ENCODE peak calls at places on chromosomes 1 and 21, in four cellular contexts. One of them, this sample, is unnamed.

GRCh38 chr1:2904191-2904590 is 102.7 kb upstream of the TTC34 start:
- DNase-seq in HepG2: no peak
- DNase-seq in HEK293T: no peak
- DNase-seq in K562: no peak
- DNase-seq in this sample: no peak

GRCh38 chr1:85178396-85178795 is 22.4 kb downstream of the SYDE2 start:
- DNase-seq in HepG2: no peak
- DNase-seq in HEK293T: no peak
- DNase-seq in K562: no peak
- DNase-seq in this sample: no peak

GRCh38 chr1:21822349-21822748 is 10.3 kb downstream of the LDLRAD2 start:
- DNase-seq in K562: peak; percentile 96
- DNase-seq in HEK293T: peak; percentile 36
- DNase-seq in HepG2: no peak
- DNase-seq in this sample: no peak

GRCh38 chr1:162335126-162335525 is 41.5 kb downstream of the SPATA46 start:
- DNase-seq in K562: no peak
- DNase-seq in HepG2: no peak
- DNase-seq in HEK293T: no peak
- DNase-seq in this sample: no peak

GRCh38 chr1:150813028-150813707 is 5.1 kb upstream of the CTSK start:
- DNase-seq in K562: peak; percentile 37
- DNase-seq in HepG2: peak; percentile 36
- DNase-seq in HEK293T: peak; percentile 74
- DNase-seq in this sample: no peak

GRCh38 chr1:85316324-85316723 is 39.9 kb upstream of the BCL10 start:
- DNase-seq in HepG2: no peak
- DNase-seq in K562: no peak
- DNase-seq in HEK293T: no peak
- DNase-seq in this sample: no peak

GRCh38 chr1:54591127-54591756 is 32.1 kb downstream of the FAM151A start:
- DNase-seq in HEK293T: no peak
- DNase-seq in HepG2: no peak
- DNase-seq in K562: no peak
- DNase-seq in this sample: no peak

GRCh38 chr1:62676606-62677356 is 11.4 kb downstream of the DOCK7 start:
- DNase-seq in K562: no peak
- DNase-seq in HepG2: no peak
- DNase-seq in HEK293T: no peak
- DNase-seq in this sample: no peak

GRCh38 chr1:43058545-43059360 is 100.1 kb upstream of the SLC2A1 start:
- DNase-seq in HepG2: no peak
- DNase-seq in K562: peak; percentile 41
- DNase-seq in HEK293T: no peak
- DNase-seq in this sample: no peak

GRCh38 chr1:209609403-209610377 is 26.2 kb downstream of the CAMK1G start:
- DNase-seq in HEK293T: no peak
- DNase-seq in K562: no peak
- DNase-seq in HepG2: no peak
- DNase-seq in this sample: no peak

GRCh38 chr1:213772142-213772541 is 215.6 kb upstream of the PROX1 start:
- DNase-seq in K562: no peak
- DNase-seq in HEK293T: no peak
- DNase-seq in HepG2: peak; percentile 55
- DNase-seq in this sample: no peak

GRCh38 chr21:15788847-15789548 is 59.2 kb downstream of the USP25 start:
- DNase-seq in K562: no peak
- DNase-seq in HepG2: no peak
- DNase-seq in HEK293T: no peak
- DNase-seq in this sample: no peak

GRCh38 chr21:14114251-14114650 is 96.5 kb downstream of the LIPI start:
- DNase-seq in HEK293T: no peak
- DNase-seq in K562: no peak
- DNase-seq in HepG2: no peak
- DNase-seq in this sample: no peak

GRCh38 chr1:177922209-177922608 is 47.6 kb downstream of the SEC16B start:
- DNase-seq in HepG2: no peak
- DNase-seq in HEK293T: peak; percentile 24
- DNase-seq in K562: no peak
- DNase-seq in this sample: no peak

GRCh38 chr1:23475134-23475628 is 8.8 kb downstream of the ASAP3 start:
- DNase-seq in HEK293T: no peak
- DNase-seq in HepG2: no peak
- DNase-seq in K562: no peak
- DNase-seq in this sample: no peak

GRCh38 chr1:171805395-171806115 is 24.1 kb downstream of the METTL13 start:
- DNase-seq in HepG2: no peak
- DNase-seq in HEK293T: no peak
- DNase-seq in K562: no peak
- DNase-seq in this sample: no peak

GRCh38 chr1:30599721-30600120 is 123.7 kb downstream of the MATN1 start:
- DNase-seq in HEK293T: no peak
- DNase-seq in K562: no peak
- DNase-seq in HepG2: no peak
- DNase-seq in this sample: no peak

GRCh38 chr1:107432108-107432507 is 291.3 kb downstream of the NTNG1 start:
- DNase-seq in K562: no peak
- DNase-seq in HepG2: no peak
- DNase-seq in HEK293T: no peak
- DNase-seq in this sample: peak; percentile 38

GRCh38 chr1:111656093-111657017 is 36.8 kb downstream of the RAP1A start:
- DNase-seq in HEK293T: peak; percentile 57
- DNase-seq in K562: peak; percentile 36
- DNase-seq in HepG2: peak; percentile 49
- DNase-seq in this sample: no peak

GRCh38 chr21:25759573-25759972 is 24.8 kb downstream of the GABPA start:
- DNase-seq in HEK293T: no peak
- DNase-seq in K562: no peak
- DNase-seq in HepG2: no peak
- DNase-seq in this sample: no peak

GRCh38 chr1:46557403-46557802 is 6.0 kb upstream of the KNCN start:
- DNase-seq in HepG2: no peak
- DNase-seq in HEK293T: no peak
- DNase-seq in K562: no peak
- DNase-seq in this sample: no peak

GRCh38 chr1:56302878-56303277 is 276.5 kb downstream of the PLPP3 start:
- DNase-seq in HepG2: no peak
- DNase-seq in K562: no peak
- DNase-seq in HEK293T: no peak
- DNase-seq in this sample: no peak

GRCh38 chr1:67802565-67802964 is 30.7 kb downstream of the GNG12 start:
- DNase-seq in HepG2: no peak
- DNase-seq in K562: no peak
- DNase-seq in HEK293T: no peak
- DNase-seq in this sample: no peak

GRCh38 chr1:9294910-9295636 is 2.4 kb downstream of the SPSB1 start:
- DNase-seq in HEK293T: no peak
- DNase-seq in K562: no peak
- DNase-seq in HepG2: no peak
- DNase-seq in this sample: no peak

GRCh38 chr1:14613915-14614314 is 15.4 kb downstream of the KAZN start:
- DNase-seq in K562: no peak
- DNase-seq in HEK293T: no peak
- DNase-seq in HepG2: no peak
- DNase-seq in this sample: no peak

GRCh38 chr21:29939859-29940245 is at the start of gene GRIK1:
- DNase-seq in K562: peak; percentile 19
- DNase-seq in HEK293T: peak; percentile 45
- DNase-seq in HepG2: no peak
- DNase-seq in this sample: no peak

GRCh38 chr1:17168480-17168878 is 36.4 kb upstream of the PADI1 start:
- DNase-seq in HEK293T: no peak
- DNase-seq in HepG2: no peak
- DNase-seq in K562: no peak
- DNase-seq in this sample: no peak

GRCh38 chr1:87150143-87150542 is 178.5 kb upstream of the LMO4 start:
- DNase-seq in K562: no peak
- DNase-seq in HepG2: no peak
- DNase-seq in HEK293T: no peak
- DNase-seq in this sample: no peak

GRCh38 chr1:87147851-87148250 is 180.8 kb upstream of the LMO4 start:
- DNase-seq in HepG2: no peak
- DNase-seq in HEK293T: no peak
- DNase-seq in K562: no peak
- DNase-seq in this sample: no peak

GRCh38 chr1:87148670-87149069 is 180.0 kb upstream of the LMO4 start:
- DNase-seq in HepG2: no peak
- DNase-seq in K562: no peak
- DNase-seq in HEK293T: no peak
- DNase-seq in this sample: no peak

GRCh38 chr1:87151500-87152421 is 176.9 kb upstream of the LMO4 start:
- DNase-seq in HEK293T: peak; percentile 75
- DNase-seq in HepG2: no peak
- DNase-seq in K562: peak; percentile 54
- DNase-seq in this sample: peak; percentile 75

DNA sequence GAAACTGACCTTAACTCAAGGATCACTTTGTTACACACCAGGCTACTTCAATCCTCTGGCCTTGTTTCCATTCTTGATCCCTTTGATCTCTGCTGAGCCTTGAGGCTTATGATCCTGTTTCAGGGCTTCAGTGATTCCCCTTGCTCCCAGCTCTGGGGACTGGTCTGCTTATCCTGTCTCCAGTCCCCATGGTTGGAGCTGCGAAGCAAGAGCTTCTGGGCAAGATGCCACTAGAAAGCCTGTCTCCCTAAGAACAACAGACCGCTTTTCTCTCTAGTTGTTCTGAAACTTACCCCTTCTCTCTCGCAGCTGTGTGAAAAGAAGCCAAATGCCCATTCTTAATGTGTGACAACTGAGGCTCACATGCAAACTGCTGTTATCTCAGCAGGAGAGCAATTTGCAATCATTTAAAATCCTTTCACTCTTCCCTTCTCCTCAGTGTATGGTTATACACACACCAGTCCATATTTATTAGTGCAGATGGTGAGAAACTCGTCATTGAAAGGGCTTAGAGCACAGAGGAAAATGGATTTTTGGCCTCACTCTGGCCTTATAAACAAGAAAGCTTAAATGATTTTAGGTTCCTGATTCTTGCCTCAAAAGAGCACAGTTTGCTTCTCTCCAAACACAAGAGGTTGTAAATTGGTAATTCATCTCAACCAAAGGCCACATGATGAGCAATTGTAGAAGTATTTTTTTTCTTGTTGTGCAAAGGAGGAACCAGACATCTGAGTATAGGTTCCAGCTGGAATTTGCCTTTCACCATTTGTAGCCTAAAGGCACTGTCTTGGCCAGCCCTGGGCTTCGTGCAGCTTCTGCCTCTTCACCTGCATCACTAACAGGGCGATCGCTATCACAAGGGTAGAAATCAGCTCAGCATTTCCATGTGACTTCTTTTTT is 179.3 kb upstream of the LMO4 start:
- DNase-seq in K562: no peak
- DNase-seq in HEK293T: no peak
- DNase-seq in HepG2: no peak
- DNase-seq in this sample: no peak
- TF ChIP-seq TARDBP in K562: no peak
- TF ChIP-seq TARDBP in HEK293T: no peak
- TF ChIP-seq TARDBP in HepG2: no peak
- TF ChIP-seq TARDBP in this sample: no peak

GRCh38 chr1:148263128-148263905 is 111.2 kb upstream of the NBPF11 start:
- DNase-seq in K562: peak; percentile 37
- DNase-seq in HEK293T: peak; percentile 76
- DNase-seq in HepG2: peak; percentile 66
- DNase-seq in this sample: peak; percentile 68

GRCh38 chr1:148263906-148264255 is 111.8 kb upstream of the NBPF11 start:
- DNase-seq in K562: no peak
- DNase-seq in HEK293T: no peak
- DNase-seq in HepG2: no peak
- DNase-seq in this sample: no peak

DNA sequence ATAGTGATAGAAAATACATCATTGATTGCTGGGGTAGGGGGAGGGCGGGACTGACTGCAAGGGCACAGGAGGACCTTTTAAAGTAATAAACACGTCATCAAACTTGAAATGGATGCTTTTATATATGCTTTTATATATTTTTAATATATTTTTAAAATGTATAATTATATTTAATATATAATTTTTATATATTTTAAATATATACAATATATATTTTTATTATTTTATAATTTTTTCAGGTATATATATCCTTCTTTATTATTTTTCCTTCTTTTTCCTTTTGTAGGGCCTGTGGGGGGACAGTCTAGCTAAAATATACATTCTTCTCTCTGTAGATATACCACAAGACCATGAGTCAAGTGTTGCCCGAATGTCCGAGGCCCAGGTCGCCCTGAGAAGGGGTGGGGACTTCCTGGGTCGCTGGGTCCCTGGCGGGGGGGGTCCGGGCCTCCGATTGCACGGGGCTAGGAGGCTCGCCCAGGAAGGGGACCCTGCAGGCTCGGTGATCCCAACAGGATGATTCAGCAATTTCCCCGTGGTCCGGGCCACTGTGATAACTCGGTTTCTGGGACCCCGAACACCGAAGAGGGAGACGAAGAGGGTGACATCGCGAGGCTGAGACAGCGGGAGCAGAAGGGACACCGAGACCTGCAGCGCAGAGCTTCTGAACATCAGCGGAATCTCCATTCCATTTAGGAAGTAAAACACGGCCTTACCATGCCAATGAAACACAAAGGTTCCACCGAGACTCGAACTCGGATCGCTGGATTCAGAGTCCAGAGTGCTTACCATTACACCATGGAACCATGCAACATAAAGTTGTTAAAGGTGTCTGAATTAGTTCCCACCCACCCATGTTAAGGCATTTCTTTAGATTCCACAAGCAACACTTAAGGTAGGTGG is 112.5 kb upstream of the NBPF11 start:
- DNase-seq in HEK293T: peak; percentile 70
- DNase-seq in K562: peak; percentile 71
- DNase-seq in HepG2: no peak
- DNase-seq in this sample: no peak
- TF ChIP-seq TARDBP in HEK293T: no peak
- TF ChIP-seq TARDBP in K562: peak; percentile 61
- TF ChIP-seq TARDBP in HepG2: no peak
- TF ChIP-seq TARDBP in this sample: no peak

GRCh38 chr1:179252606-179253005 is 23.1 kb upstream of the ABL2 start:
- DNase-seq in HEK293T: no peak
- DNase-seq in K562: no peak
- DNase-seq in HepG2: no peak
- DNase-seq in this sample: no peak
- TF ChIP-seq TARDBP in HEK293T: no peak
- TF ChIP-seq TARDBP in K562: no peak
- TF ChIP-seq TARDBP in HepG2: no peak
- TF ChIP-seq TARDBP in this sample: no peak

GRCh38 chr1:33454646-33455282 is 17.7 kb upstream of the ZSCAN20 start:
- DNase-seq in HEK293T: no peak
- DNase-seq in HepG2: no peak
- DNase-seq in K562: no peak
- DNase-seq in this sample: no peak

GRCh38 chr1:33455537-33456301 is 16.7 kb upstream of the ZSCAN20 start:
- DNase-seq in HepG2: peak; percentile 26
- DNase-seq in K562: peak; percentile 50
- DNase-seq in HEK293T: peak; percentile 83
- DNase-seq in this sample: no peak

GRCh38 chr1:33459766-33460543 is 12.5 kb upstream of the ZSCAN20 start:
- DNase-seq in HepG2: no peak
- DNase-seq in HEK293T: no peak
- DNase-seq in K562: no peak
- DNase-seq in this sample: no peak

GRCh38 chr1:33460947-33461629 is 11.4 kb upstream of the ZSCAN20 start:
- DNase-seq in HepG2: no peak
- DNase-seq in HEK293T: no peak
- DNase-seq in K562: no peak
- DNase-seq in this sample: peak; percentile 67

GRCh38 chr1:33456302-33456886 is 16.1 kb upstream of the ZSCAN20 start:
- DNase-seq in HepG2: no peak
- DNase-seq in K562: no peak
- DNase-seq in HEK293T: no peak
- DNase-seq in this sample: no peak
- TF ChIP-seq TARDBP in HepG2: no peak
- TF ChIP-seq TARDBP in K562: no peak
- TF ChIP-seq TARDBP in HEK293T: no peak
- TF ChIP-seq TARDBP in this sample: no peak

This sample was measured in GM12878.